ENCODE peak calls at places on chromosomes 16 and 17, in four cellular contexts. W is HepG2, I is HCT116, L is K562. T is an unnamed sample.

GRCh38 chr17:57519199-57519598 is 225.9 kb downstream of the CCDC182 start:
- DNase-seq in W (no peak), I (no peak), L (no peak), T (no peak)

GRCh38 chr17:57679356-57679755 is 65.7 kb downstream of the CCDC182 start:
- DNase-seq in W (no peak), I (no peak), L (no peak), T (no peak)

GRCh38 chr16:69772560-69773254 is 10.6 kb downstream of the WWP2 start:
- DNase-seq in W (no peak), I (no peak), L (no peak), T (no peak)

GRCh38 chr17:76547183-76547641 is 7.4 kb downstream of the PRCD start:
- DNase-seq in W (peak), I (no peak), L (peak), T (no peak)

GRCh38 chr17:39621523-39622379 is 5.0 kb upstream of the PPP1R1B start:
- DNase-seq in W (peak), I (no peak), L (peak), T (peak)

GRCh38 chr16:78852236-78852635 is 748.3 kb downstream of the MAF start:
- DNase-seq in W (no peak), I (no peak), L (no peak), T (no peak)

GRCh38 chr16:2752850-2753522 is 548 bp downstream of the SRRM2 start:
- DNase-seq in W (peak), I (peak), L (peak), T (no peak)

GRCh38 chr17:43673516-43674323 is 12.0 kb upstream of the MEOX1 start:
- DNase-seq in W (peak), I (peak), L (peak), T (peak)

GRCh38 chr16:29883987-29884386 is 15.4 kb downstream of the SEZ6L2 start:
- DNase-seq in W (no peak), I (no peak), L (peak), T (no peak)

GRCh38 chr17:12815642-12816141 is 26.4 kb downstream of the ARHGAP44 start:
- DNase-seq in W (no peak), I (no peak), L (no peak), T (no peak)

DNA sequence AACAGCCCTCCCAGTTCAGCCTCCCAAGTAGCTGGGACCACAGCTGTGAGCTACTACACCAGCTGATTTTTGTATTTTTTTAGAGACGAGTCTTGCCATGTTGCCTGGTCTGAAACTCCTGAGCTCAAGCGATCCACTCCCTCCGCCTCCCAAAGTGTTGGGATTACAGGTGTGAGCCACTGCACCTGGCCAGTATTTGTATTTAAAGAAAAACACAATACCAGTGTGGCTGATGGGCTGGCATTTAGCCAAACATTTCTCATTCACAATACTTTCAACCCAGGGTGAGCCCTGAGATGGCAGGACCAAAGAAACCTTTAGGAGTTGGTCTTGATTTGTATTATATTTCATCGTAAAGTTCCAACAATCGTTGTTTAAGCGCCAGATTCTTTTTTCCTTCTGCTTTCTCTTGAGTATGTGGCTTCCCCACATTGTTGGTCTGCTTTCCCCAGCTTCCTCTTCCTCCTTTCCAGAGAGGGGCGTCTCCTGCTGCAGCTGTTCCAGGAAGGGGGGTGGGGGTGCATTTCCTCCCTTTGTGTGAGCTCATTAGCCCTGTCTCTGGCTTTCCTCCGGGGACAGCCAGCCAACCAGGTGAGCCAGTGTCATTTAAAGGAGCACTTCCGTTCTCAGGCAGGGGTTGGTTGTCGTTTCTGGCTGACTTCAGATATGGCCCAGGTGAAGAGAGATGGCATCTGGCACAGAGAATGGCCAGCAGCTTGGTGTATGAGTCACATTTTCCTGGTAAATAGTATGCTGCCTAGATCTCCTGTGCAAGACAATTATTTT is 79.9 kb downstream of the GPRC5B start:
- DNase-seq in W (no peak), I (no peak), L (no peak), T (no peak)
- TF ChIP-seq POLR2AphosphoS5 in W (no peak), I (no peak), L (no peak), T (no peak)

GRCh38 chr17:10733666-10734065 is 3.8 kb upstream of the TMEM220 start:
- DNase-seq in W (no peak), I (no peak), L (no peak), T (no peak)

GRCh38 chr17:10729334-10730193 is at the start of gene TMEM220:
- DNase-seq in W (peak), I (no peak), L (no peak), T (no peak)

GRCh38 chr17:10728331-10728730 is 1.5 kb downstream of the TMEM220 start:
- DNase-seq in W (no peak), I (no peak), L (no peak), T (no peak)

GRCh38 chr17:10727192-10727591 is 2.6 kb downstream of the TMEM220 start:
- DNase-seq in W (no peak), I (no peak), L (no peak), T (no peak)

GRCh38 chr17:10730956-10731879 is 1.4 kb upstream of the TMEM220 start:
- DNase-seq in W (no peak), I (no peak), L (no peak), T (no peak)
- TF ChIP-seq TCF7L2 in W (no peak), I (no peak), L (no peak), T (no peak)

DNA sequence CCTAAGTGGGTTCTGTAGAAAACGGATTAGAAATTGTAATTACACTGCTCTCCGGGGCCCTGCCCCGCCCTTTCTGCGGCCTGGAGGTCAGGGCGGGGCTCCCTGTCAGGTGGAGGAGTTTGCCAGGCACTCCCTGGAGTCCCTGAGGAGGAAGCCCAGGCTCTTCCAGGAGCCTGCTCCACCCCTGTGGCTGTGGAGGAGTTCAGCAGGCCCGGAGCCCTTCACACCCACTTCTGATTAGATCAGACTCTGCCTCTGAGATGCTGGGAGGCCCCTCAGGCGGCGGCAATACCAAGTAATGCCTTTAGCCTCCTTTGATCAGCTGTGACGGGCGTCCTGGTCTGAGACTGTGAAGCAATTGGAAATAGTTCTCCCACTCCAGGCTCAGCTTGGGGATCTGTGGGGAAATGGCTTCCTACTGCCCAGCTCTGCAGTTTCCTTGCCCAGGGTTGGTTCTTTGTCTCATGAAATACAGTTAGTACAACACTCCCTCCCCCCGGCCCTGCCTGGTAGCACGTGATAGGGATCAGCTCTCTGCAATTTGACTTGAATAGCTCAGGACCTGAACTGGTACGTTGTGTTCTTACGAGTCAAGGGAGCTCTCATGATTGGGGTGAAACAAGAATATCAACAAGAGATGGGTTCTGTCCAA is 22.3 kb downstream of the BAIAP2 start:
- DNase-seq in W (no peak), I (no peak), L (peak), T (no peak)
- TF ChIP-seq POLR2AphosphoS5 in W (no peak), I (no peak), L (no peak), T (no peak)

DNA sequence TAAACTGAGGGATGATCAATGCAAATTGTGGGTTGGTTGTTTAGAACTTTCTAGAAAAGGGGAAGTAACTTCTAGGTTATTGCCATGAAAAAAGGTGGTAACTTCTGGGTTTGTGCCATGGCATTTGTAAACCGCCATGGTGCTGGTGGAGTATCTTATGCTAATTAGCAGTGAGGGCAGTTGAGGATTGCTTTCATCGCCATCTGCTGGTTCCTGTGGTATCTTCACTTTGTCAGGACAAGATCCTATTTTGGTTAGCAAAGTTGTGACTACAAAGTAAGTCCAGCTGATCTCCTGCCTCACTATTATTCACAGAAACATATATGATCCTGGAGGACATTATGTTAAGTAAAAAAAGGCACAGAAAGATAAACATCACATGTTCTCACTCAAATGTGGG is 1332.3 kb downstream of the CDH11 start:
- DNase-seq in W (no peak), I (no peak), L (no peak), T (no peak)
- TF ChIP-seq TCF7L2 in W (no peak), I (no peak), L (no peak), T (no peak)

GRCh38 chr17:2171725-2172446 is 117.0 kb downstream of the HIC1 start:
- DNase-seq in W (peak), I (no peak), L (no peak), T (no peak)
- TF ChIP-seq POLR2AphosphoS5 in W (no peak), I (no peak), L (no peak), T (no peak)